ENCODE peak calls at places on chromosome 2, in ten cellular contexts. H is cardiac fibroblast, P is right lobe of liver, D is Calu3, R is lung, F is HFFc6, N is fibroblast of lung, C is MM.1S, O is upper lobe of right lung, E is esophagus squamous epithelium. I is an unnamed sample.

GRCh38 chr2:66957198-66957597 is 439.9 kb upstream of the ETAA1 start:
- DNase-seq in H (peak), P (no peak), D (no peak), R (no peak), F (no peak), N (no peak), C (no peak), O (no peak), E (no peak), I (peak)

GRCh38 chr2:118310016-118310877 is 222.0 kb downstream of the INSIG2 start:
- DNase-seq in H (peak), P (no peak), D (peak), R (no peak), F (no peak), N (peak), C (peak), O (peak), E (no peak), I (no peak)

GRCh38 chr2:170822885-170823799 is 6.5 kb downstream of the GAD1 start:
- DNase-seq in H (no peak), P (peak), D (no peak), R (no peak), F (no peak), N (no peak), C (no peak), O (no peak), E (no peak), I (no peak)

GRCh38 chr2:26584191-26584590 is 57.0 kb downstream of the CIB4 start:
- DNase-seq in H (no peak), P (peak), D (no peak), R (no peak), F (no peak), N (no peak), C (no peak), O (peak), E (no peak), I (no peak)

GRCh38 chr2:100893753-100894530 is 74.0 kb downstream of the NPAS2 start:
- DNase-seq in H (peak), P (no peak), D (peak), R (no peak), F (no peak), N (peak), C (no peak), O (no peak), E (no peak), I (peak)

GRCh38 chr2:175156534-175156933 is 11.5 kb downstream of the ATF2 start:
- DNase-seq in H (no peak), P (no peak), D (peak), R (no peak), F (no peak), N (peak), C (no peak), O (no peak), E (no peak), I (no peak)

GRCh38 chr2:134647607-134648256 is 71.1 kb downstream of the TMEM163 start:
- DNase-seq in H (no peak), P (no peak), D (no peak), R (no peak), F (no peak), N (peak), C (no peak), O (no peak), E (no peak), I (no peak)

GRCh38 chr2:26273501-26273900 is 28.8 kb downstream of the HADHB start:
- DNase-seq in H (peak), P (no peak), D (no peak), R (no peak), F (no peak), N (no peak), C (no peak), O (no peak), E (no peak), I (peak)

GRCh38 chr2:71129114-71129890 is 727 bp downstream of the MCEE start:
- DNase-seq in H (peak), P (no peak), D (no peak), R (no peak), F (peak), N (peak), C (no peak), O (no peak), E (no peak), I (peak)

GRCh38 chr2:95530734-95531133 is 46.2 kb upstream of the TRIM43B start:
- DNase-seq in H (peak), P (no peak), D (no peak), R (no peak), F (peak), N (peak), C (no peak), O (no peak), E (no peak), I (peak)

GRCh38 chr2:133718688-133719201 is 150.5 kb upstream of the NCKAP5 start:
- DNase-seq in H (peak), P (peak), D (no peak), R (no peak), F (peak), N (peak), C (no peak), O (no peak), E (no peak), I (peak)

GRCh38 chr2:20494246-20494645 is 47.4 kb downstream of the RHOB start:
- DNase-seq in H (peak), P (no peak), D (no peak), R (no peak), F (peak), N (peak), C (no peak), O (no peak), E (no peak), I (no peak)

GRCh38 chr2:211132046-211132445 is 575.6 kb downstream of the CPS1 start:
- DNase-seq in H (no peak), P (no peak), D (no peak), R (no peak), F (no peak), N (peak), C (no peak), O (no peak), E (no peak), I (no peak)

GRCh38 chr2:53559302-53559967 is 208.2 kb upstream of the CHAC2 start:
- DNase-seq in H (peak), P (no peak), D (no peak), R (no peak), F (no peak), N (peak), C (no peak), O (no peak), E (no peak), I (peak)

GRCh38 chr2:100060875-100061274 is 81.5 kb downstream of the AFF3 start:
- DNase-seq in H (no peak), P (no peak), D (no peak), R (no peak), F (no peak), N (no peak), C (no peak), O (no peak), E (no peak), I (no peak)

GRCh38 chr2:235170536-235171510 is 219.0 kb downstream of the SH3BP4 start:
- DNase-seq in H (peak), P (no peak), D (peak), R (no peak), F (peak), N (peak), C (peak), O (no peak), E (no peak), I (peak)

GRCh38 chr2:176679306-176679705 is 410.1 kb downstream of the MTX2 start:
- DNase-seq in H (no peak), P (no peak), D (no peak), R (no peak), F (no peak), N (no peak), C (no peak), O (no peak), E (no peak), I (no peak)
- TF ChIP-seq CTCF in H (no peak), P (peak), D (no peak), R (no peak), F (peak), N (no peak), C (no peak), O (no peak), E (no peak), I (no peak)

GRCh38 chr2:74498500-74499268 is 719 bp downstream of the LBX2 start:
- DNase-seq in H (peak), P (no peak), D (no peak), R (no peak), F (no peak), N (no peak), C (no peak), O (no peak), E (no peak), I (no peak)

GRCh38 chr2:74499940-74500577 is 656 bp upstream of the LBX2 start:
- DNase-seq in H (no peak), P (no peak), D (no peak), R (no peak), F (no peak), N (no peak), C (no peak), O (no peak), E (no peak), I (no peak)

GRCh38 chr2:74496997-74497776 is 2.2 kb downstream of the LBX2 start:
- DNase-seq in H (no peak), P (no peak), D (no peak), R (no peak), F (no peak), N (no peak), C (no peak), O (no peak), E (no peak), I (no peak)

GRCh38 chr2:74499269-74499939 is at the start of gene LBX2:
- DNase-seq in H (peak), P (no peak), D (no peak), R (no peak), F (no peak), N (no peak), C (no peak), O (no peak), E (no peak), I (no peak)

DNA sequence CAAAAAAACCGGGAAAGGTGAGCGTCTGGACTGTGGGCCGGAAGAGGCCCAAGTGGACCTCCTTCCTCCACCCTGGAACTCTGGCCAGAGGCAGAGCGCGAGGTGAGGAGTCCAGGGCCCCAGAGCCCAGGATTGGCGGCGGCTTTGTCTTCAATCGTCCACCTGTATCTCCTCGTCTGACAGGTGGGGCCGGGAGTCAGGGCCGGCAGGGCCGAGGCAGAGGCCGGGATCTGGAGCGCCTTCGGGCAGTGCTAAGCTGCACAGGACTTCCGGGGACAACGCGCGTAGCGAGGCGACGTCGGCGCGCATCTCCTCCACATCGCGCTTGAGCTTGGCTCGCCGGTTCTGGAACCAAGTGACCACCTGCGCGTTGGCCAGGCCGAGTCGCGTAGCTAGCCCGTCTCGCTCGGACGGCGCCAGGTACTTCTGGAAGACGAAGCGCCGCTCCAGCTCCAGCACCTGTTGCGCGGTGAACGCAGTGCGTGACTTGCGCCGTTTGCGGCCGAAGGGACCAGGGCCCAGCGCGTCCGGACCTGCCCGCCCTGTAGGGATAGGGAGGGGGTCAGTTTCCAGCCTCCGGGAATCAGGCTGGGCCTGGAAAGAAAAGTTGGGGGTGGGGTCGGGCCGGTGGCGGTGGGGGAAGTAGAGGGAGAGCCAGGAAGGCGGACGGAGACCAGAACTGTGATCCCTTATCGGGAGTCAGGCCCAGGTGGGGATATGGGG is 1.5 kb downstream of the LBX2 start:
- DNase-seq in H (peak), P (peak), D (peak), R (no peak), F (no peak), N (no peak), C (no peak), O (peak), E (no peak), I (no peak)
- TF ChIP-seq CTCF in H (no peak), P (no peak), D (no peak), R (no peak), F (no peak), N (no peak), C (no peak), O (no peak), E (no peak), I (no peak)

DNA sequence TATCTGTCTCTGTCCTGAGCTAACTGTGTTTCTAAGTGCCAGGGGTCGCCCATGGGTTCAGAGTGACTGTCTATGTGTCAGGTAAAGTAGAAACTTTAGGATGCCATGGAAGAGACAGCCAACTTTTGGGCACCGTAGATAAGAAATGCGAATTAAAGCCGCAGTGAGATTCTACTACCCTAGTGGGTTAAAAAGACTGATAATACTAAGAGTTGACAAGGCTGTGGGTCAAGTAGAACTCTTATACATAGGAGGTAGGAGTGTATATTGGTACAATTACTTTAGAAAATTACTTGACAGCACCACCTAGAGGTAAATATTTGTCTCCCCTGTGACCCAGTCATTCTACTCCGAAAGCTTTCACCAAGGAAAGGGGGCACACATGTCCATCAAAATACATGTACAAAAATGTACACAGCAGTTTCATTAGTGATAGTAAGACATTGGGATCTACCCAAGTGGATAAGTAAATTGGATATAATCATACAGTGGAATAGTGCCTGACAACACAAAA is 371.3 kb downstream of the SLC4A3 start:
- DNase-seq in H (no peak), P (no peak), D (no peak), R (no peak), F (no peak), N (no peak), C (no peak), O (no peak), E (no peak), I (no peak)
- TF ChIP-seq CTCF in H (no peak), P (no peak), D (no peak), R (no peak), F (peak), N (no peak), C (peak), O (no peak), E (peak), I (no peak)

GRCh38 chr2:127066942-127067341 is 40.0 kb downstream of the BIN1 start:
- DNase-seq in H (peak), P (no peak), D (no peak), R (peak), F (no peak), N (no peak), C (no peak), O (no peak), E (no peak), I (peak)

GRCh38 chr2:127069003-127069402 is 38.0 kb downstream of the BIN1 start:
- DNase-seq in H (no peak), P (no peak), D (no peak), R (no peak), F (no peak), N (no peak), C (no peak), O (no peak), E (no peak), I (no peak)

GRCh38 chr2:127070221-127070620 is 36.7 kb downstream of the BIN1 start:
- DNase-seq in H (no peak), P (no peak), D (no peak), R (no peak), F (no peak), N (no peak), C (no peak), O (no peak), E (no peak), I (no peak)

GRCh38 chr2:127067620-127068350 is 39.2 kb downstream of the BIN1 start:
- DNase-seq in H (peak), P (peak), D (peak), R (peak), F (peak), N (peak), C (peak), O (peak), E (no peak), I (peak)

DNA sequence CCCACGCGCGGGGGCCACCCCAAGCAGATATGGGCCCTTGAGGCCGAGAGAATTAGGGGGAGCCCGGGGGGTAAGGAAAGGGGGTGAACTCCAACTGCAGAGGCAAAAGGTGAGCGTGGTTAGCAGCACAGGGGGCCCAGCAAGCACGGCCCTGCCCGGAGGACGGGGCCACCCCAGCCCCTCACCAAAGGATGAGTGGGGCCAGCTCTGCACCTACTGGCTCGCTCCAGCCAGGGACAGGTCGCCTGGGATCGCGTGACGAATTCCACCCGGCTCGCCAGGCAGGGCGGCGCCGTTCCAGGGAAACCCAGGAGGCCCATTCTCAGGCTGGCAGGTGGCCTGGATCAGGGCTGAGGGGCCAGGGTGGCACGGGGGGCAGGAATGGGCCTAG is 38.6 kb downstream of the BIN1 start:
- DNase-seq in H (no peak), P (no peak), D (no peak), R (no peak), F (no peak), N (no peak), C (no peak), O (no peak), E (no peak), I (no peak)
- TF ChIP-seq CTCF in H (no peak), P (no peak), D (no peak), R (no peak), F (peak), N (no peak), C (no peak), O (no peak), E (no peak), I (no peak)

DNA sequence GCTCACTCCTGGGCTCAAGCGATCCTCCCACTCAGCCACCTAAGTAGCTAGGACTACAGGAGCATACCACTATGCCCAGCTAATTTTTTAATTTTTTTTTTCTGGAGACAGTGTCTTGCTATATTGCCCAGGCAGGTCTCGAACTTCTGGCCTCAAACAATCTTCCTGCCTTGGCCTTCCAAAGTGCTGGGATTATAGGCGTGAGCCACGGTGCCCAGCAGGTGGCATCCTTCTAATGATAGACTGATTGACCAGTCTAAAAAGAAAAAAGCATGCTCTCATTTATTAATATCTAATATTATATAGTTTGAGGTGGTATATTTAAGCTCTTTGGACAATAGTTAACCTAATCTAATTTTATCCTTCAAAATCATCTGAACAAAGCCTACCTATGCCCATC is 198.6 kb downstream of the CAMKMT start:
- DNase-seq in H (peak), P (no peak), D (peak), R (no peak), F (no peak), N (no peak), C (peak), O (no peak), E (no peak), I (peak)
- TF ChIP-seq CTCF in H (peak), P (no peak), D (peak), R (no peak), F (peak), N (peak), C (peak), O (peak), E (peak), I (peak)

GRCh38 chr2:160354677-160355076 is 138.9 kb downstream of the RBMS1 start:
- DNase-seq in H (no peak), P (no peak), D (no peak), R (no peak), F (no peak), N (no peak), C (no peak), O (no peak), E (no peak), I (no peak)

GRCh38 chr2:160353813-160354212 is 139.8 kb downstream of the RBMS1 start:
- DNase-seq in H (no peak), P (no peak), D (no peak), R (no peak), F (no peak), N (no peak), C (no peak), O (no peak), E (no peak), I (no peak)

GRCh38 chr2:160352492-160352891 is 141.1 kb downstream of the RBMS1 start:
- DNase-seq in H (peak), P (no peak), D (no peak), R (no peak), F (no peak), N (peak), C (no peak), O (no peak), E (no peak), I (peak)

GRCh38 chr2:160351978-160352377 is 141.6 kb downstream of the RBMS1 start:
- DNase-seq in H (peak), P (no peak), D (no peak), R (no peak), F (peak), N (peak), C (no peak), O (no peak), E (no peak), I (peak)

DNA sequence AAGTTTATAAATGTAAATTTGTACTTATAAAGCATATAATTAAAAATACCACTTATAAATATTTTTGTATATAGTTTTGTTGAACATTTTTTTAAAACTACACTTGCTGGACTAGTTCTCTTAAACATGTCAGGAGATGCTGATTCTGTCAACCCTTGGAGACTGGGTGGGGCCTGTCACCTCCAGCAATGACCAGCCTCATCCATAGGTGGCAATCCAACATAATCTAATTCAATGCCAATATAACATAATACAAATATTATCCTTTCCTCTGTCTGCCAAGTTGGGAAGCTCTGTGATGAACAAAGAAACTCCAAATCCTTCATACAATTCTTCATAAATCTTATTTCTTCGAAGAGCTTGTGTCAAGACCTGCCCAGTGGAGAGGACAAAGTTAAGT is 140.4 kb downstream of the RBMS1 start:
- DNase-seq in H (no peak), P (no peak), D (peak), R (no peak), F (no peak), N (no peak), C (peak), O (no peak), E (no peak), I (peak)
- TF ChIP-seq CTCF in H (no peak), P (no peak), D (peak), R (peak), F (peak), N (peak), C (peak), O (peak), E (peak), I (peak)

GRCh38 chr2:73293534-73294171 is at the start of gene EGR4:
- DNase-seq in H (peak), P (peak), D (peak), R (peak), F (peak), N (peak), C (peak), O (peak), E (no peak), I (peak)
- TF ChIP-seq CTCF in H (no peak), P (no peak), D (no peak), R (no peak), F (no peak), N (no peak), C (peak), O (no peak), E (peak), I (no peak)

I was measured in MCF 10A.